ENCODE peak calls at places on chromosomes 2 and 18, in five cellular contexts. P is K562, X is uterus, Y is neural progenitor cell, H is breast epithelium. Z is an unnamed sample.

GRCh38 chr2:8247905-8248622 is 433.8 kb upstream of the ID2 start:
- DNase-seq in P (no peak), X (no peak), Y (no peak), H (no peak), Z (no peak)

GRCh38 chr18:58520964-58521363 is 107.9 kb downstream of the ALPK2 start:
- DNase-seq in X (no peak), H (no peak), P (peak; percentile 8), Y (no peak), Z (no peak)

GRCh38 chr2:23199115-23199918 is 185.7 kb upstream of the KLHL29 start:
- DNase-seq in H (no peak), P (peak; percentile 56), X (no peak), Y (peak; percentile 46), Z (no peak)

GRCh38 chr2:171531291-171531690 is 9.0 kb downstream of the CYBRD1 start:
- DNase-seq in H (no peak), Y (no peak), P (no peak), X (peak; percentile 52), Z (no peak)

GRCh38 chr2:44314354-44314753 is 39.1 kb downstream of the SLC3A1 start:
- DNase-seq in P (no peak), Y (no peak), X (no peak), H (no peak), Z (no peak)

GRCh38 chr18:5515007-5515744 is 28.6 kb downstream of the EPB41L3 start:
- DNase-seq in Y (no peak), H (no peak), X (no peak), P (no peak), Z (no peak)

GRCh38 chr2:112162956-112163355 is 24.8 kb downstream of the FBLN7 start:
- DNase-seq in H (no peak), P (no peak), Y (no peak), X (no peak), Z (no peak)

GRCh38 chr2:239106314-239106908 is 258.5 kb downstream of the TWIST2 start:
- DNase-seq in H (no peak), X (no peak), P (peak; percentile 36), Y (peak; percentile 73), Z (peak; percentile 32)

GRCh38 chr2:239609583-239610310 is 208.9 kb upstream of the HDAC4 start:
- DNase-seq in P (no peak), H (no peak), Y (no peak), X (no peak), Z (no peak)

GRCh38 chr2:176132397-176133086 is 3.0 kb downstream of the HOXD8 start:
- DNase-seq in Y (peak; percentile 47), X (peak; percentile 53), H (no peak), P (no peak), Z (no peak)

GRCh38 chr2:164498841-164499240 is 122.4 kb downstream of the GRB14 start:
- DNase-seq in H (no peak), X (no peak), Y (no peak), P (no peak), Z (no peak)

GRCh38 chr18:48842259-48843061 is 108.3 kb downstream of the SMAD7 start:
- DNase-seq in P (no peak), H (no peak), X (peak; percentile 41), Y (no peak), Z (no peak)

GRCh38 chr2:63843093-63843492 is 1.4 kb downstream of the UGP2 start:
- DNase-seq in H (no peak), P (no peak), X (no peak), Y (no peak), Z (no peak)
- H3K27ac ChIP-seq in H (peak overlapping the region; percentile 98), P (peak overlapping the region; percentile 96), X (peak overlapping the region; percentile 97), Y (no peak overlapping the region), Z (no peak overlapping the region)

GRCh38 chr2:118102433-118103082 is 14.3 kb downstream of the INSIG2 start:
- DNase-seq in P (no peak), H (no peak), Y (no peak), X (no peak), Z (no peak)

GRCh38 chr2:118110991-118111390 is 22.7 kb downstream of the INSIG2 start:
- DNase-seq in Y (no peak), H (no peak), P (no peak), X (no peak), Z (no peak)

GRCh38 chr2:118103963-118104942 is 16.0 kb downstream of the INSIG2 start:
- DNase-seq in X (no peak), P (no peak), Y (no peak), H (no peak), Z (no peak)

GRCh38 chr2:118110310-118110709 is 22.0 kb downstream of the INSIG2 start:
- DNase-seq in X (no peak), H (no peak), Y (no peak), P (no peak), Z (no peak)

DNA sequence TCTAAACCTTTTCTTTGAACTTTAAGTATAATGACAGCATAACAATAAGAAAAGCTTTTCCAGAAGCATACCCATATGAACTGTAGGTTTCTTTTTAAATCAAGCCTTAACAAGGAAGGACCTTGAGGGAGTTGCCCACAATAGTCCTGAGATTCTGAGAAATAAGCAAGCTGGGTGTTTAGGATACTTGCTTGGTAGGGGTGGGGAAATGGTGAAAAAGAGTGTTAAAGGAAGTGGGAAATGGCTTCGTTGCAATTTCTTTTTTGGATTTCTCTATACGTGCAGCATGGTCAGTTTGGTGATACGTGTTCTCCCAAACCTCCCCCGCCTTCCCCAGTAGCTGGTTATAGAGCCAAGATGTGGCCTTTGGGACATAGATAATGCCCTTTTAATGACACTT is 17.2 kb downstream of the INSIG2 start:
- DNase-seq in Y (no peak), H (no peak), X (no peak), P (no peak), Z (no peak)
- H3K36me3 ChIP-seq in Y (peaks cover 18% of the 10 kb centered on the region), H (no peaks in the 10 kb centered on the region), X (no peaks in the 10 kb centered on the region), P (peaks cover 9% of the 10 kb centered on the region), Z (no peaks in the 10 kb centered on the region)

DNA sequence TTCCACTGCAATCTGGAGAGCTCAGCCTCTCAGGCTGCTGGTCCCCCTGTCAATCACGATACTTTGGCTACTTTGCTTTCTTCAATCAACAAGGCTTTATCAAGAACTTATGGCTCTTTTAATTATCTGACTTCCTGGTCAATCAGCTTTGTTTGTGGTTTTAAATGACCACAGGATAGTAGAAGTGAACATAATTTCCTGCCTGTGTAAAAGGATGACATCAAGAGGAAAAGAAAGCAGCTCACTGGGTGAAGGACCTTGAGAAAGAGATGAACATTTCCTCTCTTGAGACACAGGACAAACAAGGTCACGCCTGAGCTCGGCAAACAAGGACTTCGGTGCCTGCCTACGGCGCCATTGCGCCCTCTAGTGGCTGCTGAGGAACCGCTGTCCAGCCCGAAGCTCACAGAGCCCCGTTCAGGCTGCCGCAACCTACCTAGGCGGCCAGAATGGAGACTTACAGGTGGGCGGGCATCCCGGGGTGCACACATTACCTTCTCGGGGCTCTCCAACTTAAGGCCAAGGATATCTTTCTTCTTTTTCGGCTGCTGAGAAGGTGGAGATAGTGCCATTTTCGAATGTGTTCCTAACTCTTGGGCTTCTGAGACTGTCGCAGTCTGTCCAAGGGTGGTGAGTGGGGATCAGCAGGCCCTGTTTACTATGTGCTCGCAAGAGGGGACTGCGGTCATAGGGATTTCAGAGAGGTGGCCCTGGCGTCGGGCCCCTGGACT is 54.0 kb downstream of the IL1RL2 start:
- DNase-seq in P (peak; percentile 80), X (peak; percentile 91), H (peak; percentile 92), Y (peak; percentile 91), Z (peak; percentile 93)
- H3K27ac ChIP-seq in P (no peak overlapping the region), X (peak overlapping the region; percentile 69), H (peak overlapping the region; percentile 78), Y (no peak overlapping the region), Z (peak overlapping the region; percentile 64)

GRCh38 chr2:217798743-217799552 is 203.8 kb downstream of the TNS1 start:
- DNase-seq in X (peak; percentile 30), Y (no peak), P (no peak), H (no peak), Z (no peak)
- H3K36me3 ChIP-seq in X (no peaks in the 10 kb centered on the region), Y (no peaks in the 10 kb centered on the region), P (no peaks in the 10 kb centered on the region), H (peaks cover 7% of the 10 kb centered on the region), Z (no peaks in the 10 kb centered on the region)

DNA sequence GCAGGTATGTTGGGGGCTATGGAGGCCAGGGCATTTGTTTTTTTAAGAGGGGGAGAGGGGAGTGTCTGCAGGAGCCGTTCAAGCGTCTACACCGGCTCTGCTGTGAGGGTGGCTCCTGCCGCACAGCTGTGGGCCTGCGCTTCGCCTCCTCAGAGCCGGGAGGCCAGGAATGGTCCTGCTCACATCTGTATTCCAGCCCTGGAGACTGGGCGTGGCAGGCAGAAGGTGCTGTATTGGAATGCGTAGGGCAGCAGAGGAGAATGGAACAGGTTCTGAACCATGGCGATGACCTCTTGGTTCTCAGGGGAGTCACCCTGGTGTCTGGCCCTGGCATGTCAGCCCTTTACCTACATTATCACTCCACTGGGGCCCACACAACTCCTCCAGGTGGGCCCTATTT is 26.8 kb upstream of the INHBB start:
- DNase-seq in P (no peak), H (no peak), Y (no peak), X (no peak), Z (no peak)
- H3K27ac ChIP-seq in P (no peak overlapping the region), H (peak overlapping the region; percentile 77), Y (no peak overlapping the region), X (peak overlapping the region; percentile 15), Z (no peak overlapping the region)

DNA sequence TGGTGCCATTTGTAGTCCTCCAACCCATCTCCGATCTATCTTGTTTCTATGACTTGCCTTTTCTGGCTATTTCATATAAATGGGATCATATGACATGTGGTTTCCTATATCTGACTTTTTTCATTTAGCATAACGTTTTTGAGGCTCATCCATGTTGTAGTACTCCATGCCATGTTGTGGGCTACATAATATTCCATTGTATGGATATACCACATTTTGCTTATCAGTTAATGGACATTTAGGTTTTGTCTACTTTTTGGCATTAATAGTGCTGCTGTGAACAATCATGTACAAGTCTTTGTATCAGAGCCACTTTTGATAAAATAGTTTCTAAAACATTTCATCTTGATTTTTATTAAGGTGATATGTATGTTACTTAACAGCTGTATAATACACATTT is 7.4 kb downstream of the CEBPZOS start:
- DNase-seq in H (no peak), P (no peak), Y (no peak), X (no peak), Z (no peak)
- H3K36me3 ChIP-seq in H (peaks cover 17% of the 10 kb centered on the region), P (peaks cover 94% of the 10 kb centered on the region), Y (peaks cover 48% of the 10 kb centered on the region), X (no peaks in the 10 kb centered on the region), Z (peaks cover 9% of the 10 kb centered on the region)

GRCh38 chr2:196594158-196594557 is 45.4 kb upstream of the CCDC150 start:
- DNase-seq in H (no peak), Y (no peak), P (no peak), X (no peak), Z (no peak)

GRCh38 chr2:196591004-196591403 is 48.5 kb upstream of the CCDC150 start:
- DNase-seq in X (no peak), P (no peak), H (no peak), Y (no peak), Z (no peak)

GRCh38 chr2:196591621-196592022 is 47.9 kb upstream of the CCDC150 start:
- DNase-seq in X (no peak), Y (no peak), H (no peak), P (no peak), Z (no peak)

GRCh38 chr2:196592912-196593881 is 46.3 kb upstream of the CCDC150 start:
- DNase-seq in P (peak; percentile 13), X (no peak), Y (peak; percentile 88), H (no peak), Z (no peak)

DNA sequence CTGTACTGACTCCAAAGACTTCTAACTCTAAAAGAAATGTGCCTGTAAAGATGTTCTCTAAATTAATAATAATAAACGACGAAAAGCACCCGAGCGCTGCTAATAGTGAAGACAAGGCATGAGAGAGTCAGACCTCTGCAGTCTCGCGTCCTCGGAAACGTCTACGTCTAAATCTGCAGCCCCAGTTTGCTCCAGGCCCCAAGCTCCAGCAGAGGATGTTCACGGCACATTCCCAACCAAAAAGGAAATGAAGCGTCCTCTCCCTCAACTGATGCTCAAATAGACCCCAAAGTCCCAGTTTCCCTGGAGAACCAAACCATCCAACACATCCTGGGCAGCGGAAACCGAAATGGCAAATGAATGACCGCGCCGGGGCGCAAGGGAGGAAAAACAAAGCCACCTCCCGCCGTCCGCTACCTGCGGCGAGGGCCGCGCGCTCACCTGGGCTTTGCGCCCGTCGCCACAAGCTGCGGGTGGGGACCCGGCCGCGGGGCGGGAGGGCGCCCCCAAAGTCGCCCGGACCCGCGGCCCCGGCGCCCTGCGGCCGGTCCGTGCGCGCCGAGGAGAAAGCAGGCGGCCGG is 47.1 kb upstream of the CCDC150 start:
- DNase-seq in P (no peak), H (peak; percentile 53), X (no peak), Y (no peak), Z (peak; percentile 4)
- H3K27ac ChIP-seq in P (no peak overlapping the region), H (no peak overlapping the region), X (no peak overlapping the region), Y (no peak overlapping the region), Z (no peak overlapping the region)

Z was measured in prostate gland.